ENCODE peak calls at places on chromosomes 2 and 18, in five cellular contexts. One of them, this sample, is unnamed. For H3K27me3, the result is how much of the 10 kb centered on the place peaks cover.

GRCh38 chr2:68721482-68722071 is 13.0 kb upstream of the ARHGAP25 start:
- DNase-seq in esophagus muscularis mucosa: peak
- DNase-seq in tibial nerve: no peak
- DNase-seq in heart left ventricle: no peak
- DNase-seq in CD8-positive, alpha-beta memory T cell: peak
- DNase-seq in this sample: no peak

GRCh38 chr2:132416080-132416911 is at the start of gene GPR39:
- DNase-seq in esophagus muscularis mucosa: no peak
- DNase-seq in tibial nerve: peak
- DNase-seq in heart left ventricle: peak
- DNase-seq in CD8-positive, alpha-beta memory T cell: no peak
- DNase-seq in this sample: peak

GRCh38 chr18:9348079-9348671 is 13.6 kb downstream of the TWSG1 start:
- DNase-seq in esophagus muscularis mucosa: no peak
- DNase-seq in tibial nerve: no peak
- DNase-seq in heart left ventricle: no peak
- DNase-seq in CD8-positive, alpha-beta memory T cell: no peak
- DNase-seq in this sample: no peak

GRCh38 chr2:1704606-1705556 is 39.4 kb downstream of the PXDN start:
- DNase-seq in esophagus muscularis mucosa: no peak
- DNase-seq in tibial nerve: no peak
- DNase-seq in heart left ventricle: no peak
- DNase-seq in CD8-positive, alpha-beta memory T cell: no peak
- DNase-seq in this sample: no peak

GRCh38 chr2:170689481-170689880 is 25.7 kb upstream of the SP5 start:
- DNase-seq in esophagus muscularis mucosa: no peak
- DNase-seq in tibial nerve: no peak
- DNase-seq in heart left ventricle: no peak
- DNase-seq in CD8-positive, alpha-beta memory T cell: no peak
- DNase-seq in this sample: no peak

GRCh38 chr2:10326707-10327594 is 24.2 kb downstream of the HPCAL1 start:
- DNase-seq in esophagus muscularis mucosa: no peak
- DNase-seq in tibial nerve: no peak
- DNase-seq in heart left ventricle: peak
- DNase-seq in CD8-positive, alpha-beta memory T cell: no peak
- DNase-seq in this sample: no peak

GRCh38 chr2:149422337-149422990 is 92.1 kb downstream of the LYPD6 start:
- DNase-seq in esophagus muscularis mucosa: no peak
- DNase-seq in tibial nerve: no peak
- DNase-seq in heart left ventricle: no peak
- DNase-seq in CD8-positive, alpha-beta memory T cell: no peak
- DNase-seq in this sample: peak

GRCh38 chr18:46574000-46574739 is 82.8 kb downstream of the LOXHD1 start:
- DNase-seq in esophagus muscularis mucosa: peak
- DNase-seq in tibial nerve: no peak
- DNase-seq in heart left ventricle: no peak
- DNase-seq in CD8-positive, alpha-beta memory T cell: no peak
- DNase-seq in this sample: no peak

GRCh38 chr2:64934530-64934929 is 54.7 kb upstream of the SLC1A4 start:
- DNase-seq in esophagus muscularis mucosa: no peak
- DNase-seq in tibial nerve: no peak
- DNase-seq in heart left ventricle: no peak
- DNase-seq in CD8-positive, alpha-beta memory T cell: no peak
- DNase-seq in this sample: no peak

GRCh38 chr2:64929329-64929728 is 59.9 kb upstream of the SLC1A4 start:
- DNase-seq in esophagus muscularis mucosa: no peak
- DNase-seq in tibial nerve: no peak
- DNase-seq in heart left ventricle: no peak
- DNase-seq in CD8-positive, alpha-beta memory T cell: no peak
- DNase-seq in this sample: no peak

GRCh38 chr2:64931536-64932326 is 57.5 kb upstream of the SLC1A4 start:
- DNase-seq in esophagus muscularis mucosa: no peak
- DNase-seq in tibial nerve: no peak
- DNase-seq in heart left ventricle: no peak
- DNase-seq in CD8-positive, alpha-beta memory T cell: no peak
- DNase-seq in this sample: no peak

GRCh38 chr2:64930159-64930558 is 59.0 kb upstream of the SLC1A4 start:
- DNase-seq in esophagus muscularis mucosa: no peak
- DNase-seq in tibial nerve: no peak
- DNase-seq in heart left ventricle: no peak
- DNase-seq in CD8-positive, alpha-beta memory T cell: no peak
- DNase-seq in this sample: no peak

DNA sequence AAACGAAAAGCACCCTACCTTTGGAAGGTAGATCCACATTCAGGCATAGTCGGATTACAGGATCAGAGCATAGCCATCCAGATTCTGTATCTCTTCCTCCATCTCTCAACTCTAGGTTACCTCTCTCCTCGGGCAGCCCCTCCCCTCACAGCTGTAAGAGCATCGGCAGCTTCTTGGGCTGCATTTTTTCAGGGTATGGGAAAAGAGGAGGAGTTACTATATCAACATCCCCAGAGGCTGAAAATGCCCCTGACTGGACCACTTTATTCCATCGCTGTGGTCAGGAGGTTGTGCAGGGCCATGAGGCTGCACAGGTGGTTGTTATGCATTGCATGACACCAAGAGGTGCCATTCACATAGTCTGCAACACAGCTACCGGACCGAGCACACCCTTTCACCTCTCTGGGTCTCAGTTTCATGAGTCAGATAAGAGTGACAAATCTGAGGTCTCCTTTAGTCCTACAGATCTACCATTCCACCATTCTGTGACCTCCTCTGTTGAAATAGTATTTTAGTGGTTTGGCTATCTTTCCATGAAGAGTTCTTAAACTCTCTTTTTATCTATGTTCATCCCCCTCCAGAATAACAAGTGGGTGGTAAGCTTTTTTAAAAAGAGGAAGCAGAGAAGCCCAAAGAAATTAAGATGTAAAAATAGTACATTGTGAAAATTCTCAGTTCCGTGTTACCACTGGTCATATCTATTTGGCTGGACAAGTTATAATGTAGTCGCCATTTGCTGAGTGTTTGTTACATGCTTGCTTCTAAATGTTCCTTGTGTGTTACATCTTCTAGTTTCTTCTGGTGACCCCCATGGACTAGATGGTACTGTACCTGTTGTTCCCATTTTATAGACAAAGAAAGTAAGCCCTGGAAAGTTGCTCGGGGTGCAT is 56.6 kb upstream of the SLC1A4 start:
- DNase-seq in esophagus muscularis mucosa: no peak
- DNase-seq in tibial nerve: no peak
- DNase-seq in heart left ventricle: no peak
- DNase-seq in CD8-positive, alpha-beta memory T cell: no peak
- DNase-seq in this sample: no peak
- H3K4me3 ChIP-seq in esophagus muscularis mucosa: no peak
- H3K4me3 ChIP-seq in tibial nerve: no peak
- H3K4me3 ChIP-seq in heart left ventricle: no peak
- H3K4me3 ChIP-seq in CD8-positive, alpha-beta memory T cell: no peak
- H3K4me3 ChIP-seq in this sample: no peak

DNA sequence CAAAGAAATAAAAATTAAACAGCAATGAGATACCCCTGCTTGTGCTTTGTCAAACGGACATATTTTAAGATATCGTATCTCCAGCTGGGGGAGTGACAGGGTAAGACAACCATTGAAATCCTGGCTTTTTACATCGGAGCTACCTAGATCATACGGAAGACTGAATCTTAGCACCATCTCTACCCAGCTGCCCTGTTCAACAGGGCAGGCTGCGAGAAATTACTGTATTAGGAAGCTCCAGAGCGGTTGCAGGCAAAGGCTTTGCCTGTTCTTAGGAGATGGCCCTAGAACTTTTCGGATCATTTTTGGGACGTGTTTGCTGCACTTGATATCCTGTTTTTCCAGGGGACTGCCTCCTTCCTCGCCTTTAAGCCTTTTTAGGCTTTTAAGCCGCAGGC is 2.0 kb upstream of the PRKCE start:
- DNase-seq in esophagus muscularis mucosa: no peak
- DNase-seq in tibial nerve: no peak
- DNase-seq in heart left ventricle: no peak
- DNase-seq in CD8-positive, alpha-beta memory T cell: no peak
- DNase-seq in this sample: no peak
- H3K27me3 ChIP-seq in esophagus muscularis mucosa: under half
- H3K27me3 ChIP-seq in tibial nerve: under half
- H3K27me3 ChIP-seq in heart left ventricle: under half
- H3K27me3 ChIP-seq in CD8-positive, alpha-beta memory T cell: under half
- H3K27me3 ChIP-seq in this sample: under half

GRCh38 chr2:223108376-223109100 is 56.5 kb downstream of the KCNE4 start:
- DNase-seq in esophagus muscularis mucosa: peak
- DNase-seq in tibial nerve: no peak
- DNase-seq in heart left ventricle: no peak
- DNase-seq in CD8-positive, alpha-beta memory T cell: no peak
- DNase-seq in this sample: peak
- H3K27ac ChIP-seq in esophagus muscularis mucosa: no peak
- H3K27ac ChIP-seq in tibial nerve: no peak
- H3K27ac ChIP-seq in heart left ventricle: no peak
- H3K27ac ChIP-seq in CD8-positive, alpha-beta memory T cell: no peak
- H3K27ac ChIP-seq in this sample: peak

DNA sequence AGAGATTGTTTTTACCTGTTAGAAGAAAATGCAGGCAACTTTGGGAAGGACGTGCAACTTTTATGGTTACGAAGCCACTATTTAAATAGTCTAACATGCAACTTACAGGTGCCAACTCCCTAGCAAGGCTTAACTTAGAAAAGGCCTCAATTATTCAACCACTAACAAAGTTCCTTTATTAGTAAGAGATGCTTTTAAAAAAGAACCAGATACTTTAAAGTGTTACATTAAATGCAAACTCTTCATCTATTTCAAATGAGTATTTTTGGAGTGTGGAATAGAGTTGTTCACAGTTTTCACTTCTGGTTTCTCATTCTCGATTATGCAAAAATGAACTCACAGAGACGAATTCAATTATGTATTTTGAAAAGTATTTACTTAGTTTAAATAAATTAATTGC is 51.7 kb downstream of the PELI1 start:
- DNase-seq in esophagus muscularis mucosa: no peak
- DNase-seq in tibial nerve: no peak
- DNase-seq in heart left ventricle: no peak
- DNase-seq in CD8-positive, alpha-beta memory T cell: no peak
- DNase-seq in this sample: no peak
- H3K4me3 ChIP-seq in esophagus muscularis mucosa: no peak
- H3K4me3 ChIP-seq in tibial nerve: no peak
- H3K4me3 ChIP-seq in heart left ventricle: no peak
- H3K4me3 ChIP-seq in CD8-positive, alpha-beta memory T cell: no peak
- H3K4me3 ChIP-seq in this sample: no peak